ENCODE peak calls at places on chromosomes 7 and 10, in seven cellular contexts. R is amniotic stem cell, C is tibial nerve, N is NCI-H69, X is IMR-90, K is NCI-H1105 treated with DMSO at 0.1 percent for 48 hours, Q is GM23338. U is an unnamed sample.

GRCh38 chr10:33196710-33197406 is 137.6 kb downstream of the NRP1 start:
- DNase-seq in R (no peak), N (no peak), C (no peak), X (no peak), K (no peak), Q (no peak), U (no peak)

GRCh38 chr7:23476286-23477169 is 6.2 kb upstream of the IGF2BP3 start:
- DNase-seq in K (peak), N (peak), R (no peak), X (no peak), Q (no peak), C (no peak), U (no peak)

GRCh38 chr7:80671744-80672143 is 33.3 kb downstream of the CD36 start:
- DNase-seq in X (no peak), R (no peak), C (no peak), K (no peak), N (no peak), Q (no peak), U (no peak)

GRCh38 chr10:45464958-45465567 is 91.0 kb downstream of the ALOX5 start:
- DNase-seq in C (peak), R (peak), K (peak), X (peak), Q (peak), N (peak), U (peak)

GRCh38 chr7:5420841-5421625 is 2.6 kb downstream of the TNRC18 start:
- DNase-seq in N (peak), R (no peak), C (no peak), Q (no peak), X (no peak), K (peak), U (no peak)

GRCh38 chr10:43648083-43648391 is 644 bp downstream of the ZNF32 start:
- DNase-seq in C (no peak), X (no peak), N (no peak), K (no peak), Q (no peak), R (no peak), U (peak)

GRCh38 chr7:100604976-100605911 is 3.1 kb downstream of the PCOLCE start:
- DNase-seq in R (no peak), X (no peak), C (no peak), Q (peak), K (no peak), N (peak), U (no peak)

GRCh38 chr7:44624306-44624705 is 17.9 kb downstream of the OGDH start:
- DNase-seq in R (no peak), Q (no peak), K (no peak), C (no peak), X (no peak), N (no peak), U (no peak)

GRCh38 chr7:27605689-27606269 is 56.9 kb downstream of the HIBADH start:
- DNase-seq in C (peak), K (peak), X (peak), R (no peak), Q (peak), N (peak), U (no peak)

GRCh38 chr7:106862317-106863183 is 2.5 kb upstream of the PIK3CG start:
- DNase-seq in Q (no peak), X (peak), N (no peak), C (no peak), R (no peak), K (no peak), U (no peak)

GRCh38 chr7:150361807-150362621 is 6.6 kb upstream of the REPIN1 start:
- DNase-seq in N (no peak), Q (no peak), R (no peak), K (no peak), X (no peak), C (no peak), U (no peak)

GRCh38 chr10:59907918-59908807 is 1.8 kb upstream of the CCDC6 start:
- DNase-seq in R (peak), K (no peak), C (peak), N (peak), X (peak), Q (peak), U (peak)

GRCh38 chr10:94076325-94076841 is 82.7 kb downstream of the PLCE1 start:
- DNase-seq in N (no peak), C (peak), R (peak), Q (peak), K (no peak), X (peak), U (no peak)

GRCh38 chr10:97539523-97540200 is 32.9 kb upstream of the ANKRD2 start:
- DNase-seq in C (no peak), R (peak), N (no peak), Q (peak), X (peak), K (no peak), U (no peak)

GRCh38 chr10:132701099-132701845 is 84.7 kb downstream of the NKX6-2 start:
- DNase-seq in X (no peak), N (no peak), K (no peak), Q (no peak), C (no peak), R (no peak), U (no peak)

GRCh38 chr7:100867040-100867795 is at the start of gene TRIP6:
- DNase-seq in C (peak), N (peak), R (peak), K (no peak), Q (peak), X (peak), U (no peak)

GRCh38 chr7:30172451-30172850 is 37.7 kb downstream of the MTURN start:
- DNase-seq in X (no peak), R (no peak), Q (no peak), N (peak), K (peak), C (no peak), U (no peak)

GRCh38 chr10:127570036-127570435 is 20.9 kb downstream of the NPS start:
- DNase-seq in X (no peak), C (no peak), N (no peak), R (no peak), Q (no peak), K (no peak), U (no peak)

GRCh38 chr10:58467931-58468635 is 44.6 kb upstream of the BICC1 start:
- DNase-seq in R (no peak), C (no peak), N (no peak), X (no peak), Q (no peak), K (no peak), U (no peak)

GRCh38 chr10:20166291-20166690 is 350.1 kb downstream of the PLXDC2 start:
- DNase-seq in Q (peak), N (no peak), K (no peak), C (no peak), X (no peak), R (no peak), U (no peak)

GRCh38 chr10:34728361-34728760 is 86.7 kb downstream of the PARD3 start:
- DNase-seq in C (no peak), K (no peak), Q (no peak), R (no peak), N (no peak), X (no peak), U (no peak)

GRCh38 chr7:27174077-27175004 is at the start of gene HOXA10:
- DNase-seq in C (no peak), R (no peak), K (peak), Q (peak), X (no peak), N (peak), U (no peak)

GRCh38 chr10:75512534-75512933 is 81.1 kb downstream of the LRMDA start:
- DNase-seq in N (peak), C (no peak), R (no peak), X (no peak), Q (peak), K (no peak), U (no peak)

GRCh38 chr7:47951374-47951773 is 3.1 kb upstream of the PKD1L1 start:
- DNase-seq in K (no peak), C (no peak), N (peak), R (no peak), X (no peak), Q (no peak), U (no peak)

GRCh38 chr7:142557971-142558582 is 191.2 kb upstream of the PRSS1 start:
- DNase-seq in R (no peak), Q (peak), C (no peak), K (peak), N (peak), X (peak), U (peak)

U was measured in CMK.